ENCODE peak calls at places on chromosomes 1 and 21, in seven cellular contexts. I is tibial artery, M is B cell, Q is tibial nerve, C is Peyer's patch, X is endothelial cell, T is kidney glomerular epithelial cell. W is an unnamed sample.

GRCh38 chr1:218362418-218363076 is 17.4 kb downstream of the TGFB2 start:
- DNase-seq in C (no peak), X (no peak), Q (no peak), M (no peak), T (no peak), I (no peak), W (no peak)

GRCh38 chr1:117632269-117633067 is 26.6 kb downstream of the TENT5C start:
- DNase-seq in I (no peak), Q (no peak), C (no peak), M (no peak), X (no peak), T (no peak), W (no peak)

GRCh38 chr1:201582261-201582951 is 43.5 kb downstream of the NAV1 start:
- DNase-seq in X (no peak), M (no peak), Q (no peak), I (peak; percentile 56), T (peak; percentile 63), C (peak; percentile 57), W (no peak)

GRCh38 chr1:47766832-47767740 is 230.1 kb downstream of the TRABD2B start:
- DNase-seq in Q (no peak), C (no peak), T (no peak), M (no peak), X (no peak), I (no peak), W (no peak)

GRCh38 chr1:9127395-9128160 is 1.3 kb downstream of the GPR157 start:
- DNase-seq in I (no peak), M (no peak), X (no peak), C (no peak), Q (no peak), T (no peak), W (no peak)

GRCh38 chr1:230081751-230082150 is 14.7 kb downstream of the GALNT2 start:
- DNase-seq in T (no peak), C (no peak), Q (no peak), I (no peak), M (no peak), X (no peak), W (no peak)

GRCh38 chr1:8443558-8444194 is 125.8 kb downstream of the SLC45A1 start:
- DNase-seq in Q (no peak), M (no peak), C (no peak), I (no peak), X (no peak), T (no peak), W (no peak)

GRCh38 chr1:232084584-232085223 is 458.1 kb downstream of the DISC1 start:
- DNase-seq in C (no peak), Q (no peak), I (no peak), T (peak; percentile 40), M (no peak), X (peak; percentile 10), W (no peak)

GRCh38 chr21:46599251-46599572 is 5.7 kb downstream of the S100B start:
- DNase-seq in X (peak; percentile 61), M (no peak), I (no peak), C (no peak), Q (no peak), T (peak; percentile 87), W (no peak)

GRCh38 chr1:192914696-192915095 is 105.9 kb downstream of the RGS2 start:
- DNase-seq in T (peak; percentile 37), C (no peak), Q (no peak), M (no peak), X (no peak), I (no peak), W (no peak)

GRCh38 chr1:38029725-38030511 is 16.7 kb downstream of the POU3F1 start:
- DNase-seq in C (peak; percentile 51), Q (no peak), X (no peak), M (no peak), I (no peak), T (peak; percentile 57), W (no peak)

GRCh38 chr1:8871539-8871935 is 6.9 kb downstream of the ENO1 start:
- DNase-seq in I (no peak), T (no peak), C (peak; percentile 79), Q (no peak), M (no peak), X (no peak), W (peak; percentile 66)

GRCh38 chr1:19799233-19799876 is 361 bp downstream of the TMCO4 start:
- DNase-seq in C (peak; percentile 92), X (peak; percentile 20), I (peak; percentile 52), T (no peak), Q (peak; percentile 28), M (peak; percentile 57), W (peak; percentile 92)

GRCh38 chr1:97913506-97913905 is 7.3 kb downstream of the DPYD start:
- DNase-seq in I (no peak), Q (no peak), C (no peak), X (no peak), T (no peak), M (no peak), W (no peak)

GRCh38 chr1:119376594-119376993 is 8.0 kb downstream of the HAO2 start:
- DNase-seq in X (no peak), M (no peak), T (no peak), Q (no peak), C (no peak), I (no peak), W (no peak)

GRCh38 chr1:153679337-153680119 is 1.0 kb downstream of the NPR1 start:
- DNase-seq in T (no peak), C (no peak), X (peak; percentile 43), I (no peak), M (peak; percentile 61), Q (no peak), W (no peak)

GRCh38 chr21:46559291-46559983 is 45.4 kb downstream of the S100B start:
- DNase-seq in Q (no peak), I (no peak), X (peak; percentile 22), M (peak; percentile 35), C (peak; percentile 60), T (no peak), W (no peak)

GRCh38 chr1:30600706-30601105 is 122.7 kb downstream of the MATN1 start:
- DNase-seq in M (no peak), T (no peak), I (no peak), Q (no peak), X (no peak), C (no peak), W (no peak)

GRCh38 chr1:32828341-32828740 is 10.9 kb downstream of the S100PBP start:
- DNase-seq in Q (no peak), M (no peak), X (no peak), T (no peak), I (no peak), C (no peak), W (no peak)

W was measured in left colon.